ENCODE peak calls at places on chromosomes 13 and 19, in four cellular contexts. One of them, this sample, is unnamed.

GRCh38 chr19:49645995-49646394 is 4.0 kb downstream of the SCAF1 start:
- DNase-seq in stomach: no peak
- DNase-seq in astrocyte of the spinal cord: no peak
- DNase-seq in mesenchymal stem cell: no peak
- DNase-seq in this sample: no peak

GRCh38 chr13:37526710-37527446 is 71.7 kb downstream of the POSTN start:
- DNase-seq in stomach: no peak
- DNase-seq in astrocyte of the spinal cord: peak
- DNase-seq in mesenchymal stem cell: peak
- DNase-seq in this sample: no peak

GRCh38 chr13:82713681-82714405 is 1168.4 kb downstream of the SLITRK1 start:
- DNase-seq in stomach: no peak
- DNase-seq in astrocyte of the spinal cord: peak
- DNase-seq in mesenchymal stem cell: no peak
- DNase-seq in this sample: no peak

GRCh38 chr19:16380314-16380695 is 55.7 kb downstream of the KLF2 start:
- DNase-seq in stomach: no peak
- DNase-seq in astrocyte of the spinal cord: no peak
- DNase-seq in mesenchymal stem cell: no peak
- DNase-seq in this sample: no peak

GRCh38 chr19:6613711-6614110 is 22.8 kb upstream of the CD70 start:
- DNase-seq in stomach: no peak
- DNase-seq in astrocyte of the spinal cord: no peak
- DNase-seq in mesenchymal stem cell: no peak
- DNase-seq in this sample: no peak

GRCh38 chr13:113283904-113284303 is 13.1 kb upstream of the LAMP1 start:
- DNase-seq in stomach: no peak
- DNase-seq in astrocyte of the spinal cord: no peak
- DNase-seq in mesenchymal stem cell: no peak
- DNase-seq in this sample: no peak

GRCh38 chr19:18205180-18205915 is 1.5 kb upstream of the RAB3A start:
- DNase-seq in stomach: peak
- DNase-seq in astrocyte of the spinal cord: peak
- DNase-seq in mesenchymal stem cell: peak
- DNase-seq in this sample: peak

GRCh38 chr13:80168089-80168850 is 172.7 kb downstream of the SPRY2 start:
- DNase-seq in stomach: no peak
- DNase-seq in astrocyte of the spinal cord: peak
- DNase-seq in mesenchymal stem cell: peak
- DNase-seq in this sample: no peak

GRCh38 chr13:110915874-110916670 is 1.2 kb upstream of the ANKRD10 start:
- DNase-seq in stomach: no peak
- DNase-seq in astrocyte of the spinal cord: peak
- DNase-seq in mesenchymal stem cell: peak
- DNase-seq in this sample: no peak

GRCh38 chr13:99442273-99442895 is 58.9 kb upstream of the TM9SF2 start:
- DNase-seq in stomach: peak
- DNase-seq in astrocyte of the spinal cord: peak
- DNase-seq in mesenchymal stem cell: peak
- DNase-seq in this sample: peak

GRCh38 chr13:48155850-48156249 is 60.9 kb upstream of the MED4 start:
- DNase-seq in stomach: no peak
- DNase-seq in astrocyte of the spinal cord: peak
- DNase-seq in mesenchymal stem cell: peak
- DNase-seq in this sample: no peak

GRCh38 chr13:45370922-45371406 is 30.0 kb upstream of the TPT1 start:
- DNase-seq in stomach: peak
- DNase-seq in astrocyte of the spinal cord: peak
- DNase-seq in mesenchymal stem cell: peak
- DNase-seq in this sample: peak

DNA sequence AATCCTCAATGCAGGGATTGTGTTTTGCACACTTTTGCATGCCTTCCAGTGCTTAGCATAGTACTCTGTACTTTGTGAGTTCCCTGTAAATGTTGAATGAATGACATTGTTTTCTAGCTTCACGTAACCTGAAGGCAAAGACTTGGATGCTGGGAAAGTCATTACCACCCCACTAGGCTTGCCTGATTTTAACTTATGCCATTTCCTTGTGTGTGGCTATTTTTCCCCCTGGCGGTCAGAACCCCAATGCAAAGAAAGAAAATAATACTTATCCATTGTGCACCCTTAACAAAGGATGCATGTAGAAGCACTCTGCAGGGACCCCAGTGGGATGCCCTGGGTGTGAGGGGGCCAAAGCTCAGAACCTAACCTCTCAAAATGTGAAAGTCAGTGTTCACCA is 1.2 kb upstream of the ENOX1 start:
- DNase-seq in stomach: no peak
- DNase-seq in astrocyte of the spinal cord: peak
- DNase-seq in mesenchymal stem cell: peak
- DNase-seq in this sample: no peak
- H3K4me3 ChIP-seq in stomach: no peak
- H3K4me3 ChIP-seq in astrocyte of the spinal cord: peak
- H3K4me3 ChIP-seq in mesenchymal stem cell: no peak
- H3K4me3 ChIP-seq in this sample: no peak

DNA sequence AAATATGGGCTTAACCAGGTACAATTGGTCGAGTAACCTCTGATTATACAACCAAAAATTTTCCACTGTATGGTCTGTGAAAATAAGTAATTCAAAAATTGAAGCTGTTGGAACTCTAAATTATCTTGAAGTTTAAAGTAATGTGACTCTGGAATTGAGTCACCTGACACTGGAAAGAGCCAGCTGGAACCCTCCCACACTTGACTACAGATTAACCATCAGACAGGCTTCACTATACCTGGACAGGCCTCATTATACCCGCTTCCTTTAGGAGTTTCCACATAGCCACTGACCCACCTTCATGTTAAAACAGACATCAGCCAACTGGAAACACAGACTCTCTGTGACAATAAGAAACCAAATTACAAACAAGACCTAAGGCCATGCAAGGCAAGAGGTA is 1.3 kb downstream of the ZNF433 start:
- DNase-seq in stomach: no peak
- DNase-seq in astrocyte of the spinal cord: no peak
- DNase-seq in mesenchymal stem cell: no peak
- DNase-seq in this sample: no peak
- H3K4me3 ChIP-seq in stomach: peak
- H3K4me3 ChIP-seq in astrocyte of the spinal cord: peak
- H3K4me3 ChIP-seq in mesenchymal stem cell: no peak
- H3K4me3 ChIP-seq in this sample: no peak

GRCh38 chr13:106795847-106796246 is 227.9 kb upstream of the ARGLU1 start:
- DNase-seq in stomach: no peak
- DNase-seq in astrocyte of the spinal cord: no peak
- DNase-seq in mesenchymal stem cell: peak
- DNase-seq in this sample: no peak
- H3K4me3 ChIP-seq in stomach: peak
- H3K4me3 ChIP-seq in astrocyte of the spinal cord: peak
- H3K4me3 ChIP-seq in mesenchymal stem cell: no peak
- H3K4me3 ChIP-seq in this sample: peak

GRCh38 chr19:53586277-53586691 is 45.5 kb upstream of the DPRX start:
- DNase-seq in stomach: no peak
- DNase-seq in astrocyte of the spinal cord: no peak
- DNase-seq in mesenchymal stem cell: no peak
- DNase-seq in this sample: no peak
- H3K4me3 ChIP-seq in stomach: no peak
- H3K4me3 ChIP-seq in astrocyte of the spinal cord: no peak
- H3K4me3 ChIP-seq in mesenchymal stem cell: no peak
- H3K4me3 ChIP-seq in this sample: no peak

DNA sequence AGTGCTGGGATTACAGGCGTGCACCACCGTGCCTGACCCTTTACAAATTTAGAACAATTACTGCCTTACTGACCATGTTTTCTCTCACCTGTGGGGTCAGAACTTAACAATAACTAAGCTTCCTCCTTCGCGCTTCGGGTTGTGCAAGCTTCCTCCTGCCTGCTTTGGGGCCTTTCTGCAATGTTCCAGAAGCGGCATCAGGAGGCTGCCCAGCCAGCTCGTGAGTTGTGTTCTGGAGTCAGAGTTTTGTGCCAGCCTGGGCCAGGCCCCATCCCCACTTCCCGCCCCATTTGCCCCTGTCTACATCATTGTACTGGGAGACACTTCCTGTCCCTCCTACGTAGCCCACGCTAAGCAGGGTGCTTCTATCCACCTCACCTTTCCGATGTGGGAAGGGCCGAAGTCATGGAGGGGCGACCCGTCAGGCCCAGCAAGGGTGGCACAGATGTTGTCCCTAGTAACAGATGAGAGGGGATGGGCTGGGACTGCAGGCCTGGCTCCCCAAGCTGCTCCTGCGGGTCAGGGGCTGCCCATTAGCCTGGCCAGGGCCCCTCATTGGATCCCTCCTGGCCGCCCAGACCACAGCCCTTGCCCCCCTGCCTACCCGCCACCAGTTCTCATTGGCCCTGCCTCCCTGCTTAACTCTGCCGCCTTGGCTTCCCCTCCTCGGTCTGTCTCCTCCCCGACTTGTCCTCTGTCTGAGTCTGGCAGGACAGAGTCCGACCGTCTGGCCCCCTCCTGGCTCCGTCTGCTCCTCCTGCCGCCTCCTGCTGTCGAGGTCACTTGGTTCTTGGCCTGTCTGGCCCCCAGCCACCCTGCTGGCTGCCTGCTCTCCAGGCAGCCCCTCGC is 13.5 kb downstream of the UHRF1 start:
- DNase-seq in stomach: no peak
- DNase-seq in astrocyte of the spinal cord: no peak
- DNase-seq in mesenchymal stem cell: no peak
- DNase-seq in this sample: no peak
- H3K4me3 ChIP-seq in stomach: no peak
- H3K4me3 ChIP-seq in astrocyte of the spinal cord: no peak
- H3K4me3 ChIP-seq in mesenchymal stem cell: no peak
- H3K4me3 ChIP-seq in this sample: no peak

DNA sequence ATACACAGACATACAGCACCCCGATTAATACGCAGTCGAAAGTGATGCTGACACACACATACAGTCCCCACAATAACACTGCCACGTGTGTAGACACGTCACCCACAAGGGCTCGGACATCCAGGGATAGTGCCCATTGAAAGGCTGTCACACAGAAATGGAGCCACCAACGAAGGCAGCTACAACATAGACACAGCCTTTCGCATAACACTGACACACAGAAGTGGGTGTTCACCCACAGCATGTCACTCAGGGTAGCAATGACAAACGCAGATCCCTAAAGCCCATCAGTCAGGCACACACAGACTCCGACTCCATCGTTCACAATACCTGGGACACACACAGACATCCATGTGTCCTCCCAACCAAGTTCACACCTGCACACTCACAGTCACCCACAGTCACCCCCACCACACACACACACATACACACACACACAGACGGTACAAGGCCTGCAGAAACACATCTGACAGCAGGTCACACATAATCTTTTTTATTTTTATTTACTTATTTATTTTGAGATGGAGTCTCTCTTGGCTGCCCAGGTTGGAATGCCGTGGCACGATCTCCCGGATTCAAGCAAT is 10.4 kb upstream of the NANOS3 start:
- DNase-seq in stomach: no peak
- DNase-seq in astrocyte of the spinal cord: no peak
- DNase-seq in mesenchymal stem cell: no peak
- DNase-seq in this sample: no peak
- H3K4me3 ChIP-seq in stomach: no peak
- H3K4me3 ChIP-seq in astrocyte of the spinal cord: peak
- H3K4me3 ChIP-seq in mesenchymal stem cell: no peak
- H3K4me3 ChIP-seq in this sample: no peak

This sample was measured in Peyer's patch.